ENCODE peak calls at places on chromosomes 4 and X, in five cellular contexts. H, X, M, E and W are unnamed samples.

GRCh38 chrX:45815389-45815788 is 614.7 kb upstream of the DIPK2B start:
- DNase-seq in H (no peak), X (no peak), M (no peak), E (peak), W (no peak)

GRCh38 chr4:52576326-52576725 is 82.8 kb downstream of the USP46 start:
- DNase-seq in H (no peak), E (no peak), X (no peak), M (no peak), W (no peak)

GRCh38 chr4:177292171-177292570 is 17.5 kb upstream of the NEIL3 start:
- DNase-seq in X (no peak), E (no peak), H (no peak), M (no peak), W (no peak)

GRCh38 chr4:137124278-137124932 is 407.9 kb downstream of the PCDH18 start:
- DNase-seq in E (peak), H (peak), M (no peak), X (peak), W (peak)

GRCh38 chrX:124256209-124256608 is 76.3 kb upstream of the TEX13D start:
- DNase-seq in M (no peak), X (no peak), E (no peak), H (peak), W (peak)

GRCh38 chrX:101485212-101486064 is at the start of gene ARMCX4:
- DNase-seq in X (peak), E (peak), H (peak), M (peak), W (peak)

GRCh38 chr4:34953145-34953799 is 1291.0 kb downstream of the ARAP2 start:
- DNase-seq in M (peak), X (no peak), E (peak), H (no peak), W (no peak)

GRCh38 chr4:152696764-152697250 is 17.0 kb upstream of the TMEM154 start:
- DNase-seq in H (peak), X (no peak), M (no peak), E (no peak), W (peak)

GRCh38 chr4:145937021-145937861 is 1.4 kb downstream of the ZNF827 start:
- DNase-seq in M (peak), H (peak), E (peak), X (peak), W (peak)

GRCh38 chrX:20267924-20268701 is 1.4 kb upstream of the RPS6KA3 start:
- DNase-seq in H (no peak), E (peak), X (no peak), M (peak), W (peak)

GRCh38 chrX:70289168-70289792 is 447 bp downstream of the PDZD11 start:
- DNase-seq in E (no peak), M (no peak), X (no peak), H (peak), W (peak)

GRCh38 chr4:8200302-8200975 is 1.3 kb downstream of the SH3TC1 start:
- DNase-seq in E (no peak), H (peak), M (no peak), X (no peak), W (peak)

GRCh38 chr4:94889961-94890360 is 132.2 kb downstream of the BMPR1B start:
- DNase-seq in H (peak), X (no peak), E (peak), M (no peak), W (peak)

GRCh38 chr4:972651-973424 is 531 bp downstream of the DGKQ start:
- DNase-seq in M (peak), X (no peak), E (no peak), H (no peak), W (peak)

GRCh38 chrX:129825746-129826505 is 17.8 kb downstream of the ZDHHC9 start:
- DNase-seq in M (no peak), E (no peak), H (no peak), X (no peak), W (no peak)

GRCh38 chrX:130176354-130176776 is 4.6 kb downstream of the RAB33A start:
- DNase-seq in M (no peak), X (no peak), E (no peak), H (peak), W (peak)

GRCh38 chr4:4681651-4682050 is 139.8 kb upstream of the STX18 start:
- DNase-seq in H (no peak), E (no peak), X (no peak), M (no peak), W (no peak)

GRCh38 chrX:9578083-9578779 is 113.4 kb downstream of the TBL1X start:
- DNase-seq in E (peak), H (peak), X (no peak), M (no peak), W (no peak)

GRCh38 chr4:105306158-105306781 is 159.6 kb downstream of the TET2 start:
- DNase-seq in E (no peak), X (no peak), H (no peak), M (no peak), W (no peak)

GRCh38 chr4:72377491-72378194 is 191.4 kb downstream of the ADAMTS3 start:
- DNase-seq in M (no peak), X (no peak), E (no peak), H (peak), W (no peak)

GRCh38 chrX:66164470-66164869 is 423 bp downstream of the HEPH start:
- DNase-seq in M (no peak), E (peak), H (no peak), X (peak), W (no peak)
- H3K4me3 ChIP-seq in M (peak), E (peak), H (peak), X (peak), W (no peak)

GRCh38 chr4:113849771-113850170 is 88.2 kb upstream of the CAMK2D start:
- DNase-seq in H (peak), E (no peak), X (no peak), M (no peak), W (no peak)
- H2BK15ac ChIP-seq in H (no peak), E (no peak), X (no peak), M (no peak), W (no peak)

GRCh38 chr4:22485751-22486150 is 30.1 kb downstream of the ADGRA3 start:
- DNase-seq in E (no peak), M (no peak), H (peak), X (no peak), W (no peak)
- H3K4ac ChIP-seq in E (no peak), M (no peak), H (no peak), X (no peak), W (no peak)

DNA sequence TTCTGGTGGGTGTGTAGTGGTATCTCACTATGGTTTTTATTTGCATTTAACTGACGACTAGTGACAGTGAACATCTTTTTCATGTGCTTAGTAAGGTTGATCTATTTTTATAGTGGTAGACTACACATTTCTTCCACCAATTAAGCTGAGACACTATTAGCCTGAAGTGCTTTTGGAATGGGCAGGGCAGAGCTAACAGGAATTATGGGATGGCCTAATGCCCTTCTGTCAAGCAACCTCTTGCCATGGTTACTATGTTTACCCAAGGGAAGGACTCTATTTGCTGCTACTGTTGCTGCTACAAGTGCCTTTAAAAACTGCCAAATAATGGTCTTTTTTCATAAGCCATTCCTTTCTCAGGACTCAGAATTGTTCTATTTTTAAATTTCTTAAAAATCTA is 676.7 kb upstream of the ACTRT1 start:
- DNase-seq in H (no peak), E (no peak), M (no peak), X (no peak), W (no peak)
- H3K4me3 ChIP-seq in H (no peak), E (no peak), M (no peak), X (no peak), W (no peak)

DNA sequence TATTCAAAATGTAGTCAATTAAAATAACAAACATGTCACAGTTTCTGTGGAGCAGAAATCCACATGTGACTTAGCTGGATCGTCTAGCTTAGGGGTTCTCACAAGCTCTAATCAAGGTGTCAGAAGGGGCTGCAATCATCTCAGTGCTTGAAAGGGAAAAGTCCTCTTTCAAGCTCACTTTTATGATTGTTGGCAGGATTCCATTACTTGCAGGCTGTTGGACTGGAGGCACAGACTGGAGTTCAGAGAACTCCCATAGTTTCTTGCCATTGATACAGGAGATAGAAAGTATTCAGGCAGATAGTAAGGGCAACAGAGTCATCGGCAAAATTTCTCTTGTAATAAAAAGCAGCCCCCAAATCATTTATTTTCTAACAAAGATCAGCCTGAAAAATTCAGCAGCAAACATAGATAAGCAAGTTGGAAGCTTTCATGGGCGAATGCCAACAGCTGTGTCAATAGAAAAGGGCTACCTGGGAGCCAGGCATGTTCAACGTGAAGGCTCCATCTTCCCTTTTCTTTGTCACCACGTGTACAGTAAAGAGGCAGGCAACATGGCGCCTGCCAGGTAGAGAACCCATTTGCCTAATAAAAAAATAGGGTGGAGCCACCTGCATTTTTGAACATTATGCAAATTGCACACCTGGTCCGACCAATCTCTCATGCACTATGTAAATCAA is 64.4 kb downstream of the CXCL13 start:
- DNase-seq in H (no peak), X (no peak), E (no peak), M (no peak), W (no peak)
- H2BK15ac ChIP-seq in H (no peak), X (no peak), E (no peak), M (no peak), W (no peak)

GRCh38 chrX:132217203-132218073 is 1.8 kb downstream of the RAP2C start:
- DNase-seq in M (peak), E (peak), X (peak), H (peak), W (peak)
- H3K4ac ChIP-seq in M (no peak), E (peak), X (no peak), H (peak), W (peak)

DNA sequence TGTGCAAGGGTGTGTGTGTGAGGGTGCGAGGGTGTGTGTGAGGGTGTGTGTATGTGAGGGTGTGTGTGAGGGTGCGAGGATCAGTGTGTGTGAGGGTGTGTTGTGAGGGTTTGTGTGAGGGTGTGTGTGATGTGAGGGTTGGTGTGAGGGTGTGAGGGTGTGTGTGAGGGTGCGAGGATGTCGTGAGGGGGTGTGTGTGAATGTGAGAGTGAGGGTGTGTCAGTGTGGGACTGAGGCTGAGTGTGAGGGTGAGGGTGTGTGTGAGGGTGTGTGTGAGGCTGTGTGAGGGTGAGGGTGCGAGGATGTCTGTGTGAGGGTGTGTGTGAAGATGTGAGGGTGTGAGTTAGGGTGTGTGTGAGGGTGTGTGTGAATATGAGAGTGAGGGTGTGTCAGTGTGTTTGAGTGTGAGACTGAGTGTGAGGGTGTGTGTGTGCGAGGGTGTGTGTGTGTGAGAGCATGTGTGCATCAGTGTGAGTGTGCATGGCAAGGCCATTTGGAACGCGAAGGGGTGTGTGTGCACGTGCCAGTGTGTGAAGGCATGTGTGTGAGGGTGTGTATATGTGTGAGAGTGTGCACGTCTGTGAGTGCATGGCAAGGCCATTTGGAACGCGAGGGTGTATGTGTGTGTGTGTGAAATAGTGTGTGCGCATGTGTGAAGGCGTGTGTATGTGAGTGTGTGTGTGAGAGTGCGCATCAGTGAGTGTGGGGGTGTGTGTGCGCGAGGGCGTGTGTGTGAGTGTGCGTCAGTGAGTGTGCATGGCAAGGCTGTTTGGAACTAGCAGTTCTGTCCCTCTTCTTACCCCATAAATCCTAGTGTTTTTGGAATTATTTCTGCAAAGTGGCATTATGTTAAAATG is 69.8 kb downstream of the RGS12 start:
- DNase-seq in H (no peak), E (no peak), X (no peak), M (peak), W (no peak)
- H3K4me3 ChIP-seq in H (no peak), E (no peak), X (no peak), M (no peak), W (no peak)

GRCh38 chrX:115689931-115690330 is 129.0 kb downstream of the PLS3 start:
- DNase-seq in M (no peak), E (peak), X (no peak), H (peak), W (no peak)

GRCh38 chrX:115687595-115687994 is 126.6 kb downstream of the PLS3 start:
- DNase-seq in M (no peak), E (no peak), X (no peak), H (no peak), W (no peak)

GRCh38 chrX:115693476-115693875 is 132.5 kb downstream of the PLS3 start:
- DNase-seq in E (no peak), M (no peak), X (no peak), H (no peak), W (no peak)

GRCh38 chrX:115694028-115694427 is 133.1 kb downstream of the PLS3 start:
- DNase-seq in M (no peak), X (no peak), E (no peak), H (no peak), W (no peak)

GRCh38 chrX:115690554-115691216 is 129.7 kb downstream of the PLS3 start:
- DNase-seq in M (peak), X (peak), H (peak), E (peak), W (peak)
- H2BK15ac ChIP-seq in M (no peak), X (no peak), H (no peak), E (no peak), W (no peak)

DNA sequence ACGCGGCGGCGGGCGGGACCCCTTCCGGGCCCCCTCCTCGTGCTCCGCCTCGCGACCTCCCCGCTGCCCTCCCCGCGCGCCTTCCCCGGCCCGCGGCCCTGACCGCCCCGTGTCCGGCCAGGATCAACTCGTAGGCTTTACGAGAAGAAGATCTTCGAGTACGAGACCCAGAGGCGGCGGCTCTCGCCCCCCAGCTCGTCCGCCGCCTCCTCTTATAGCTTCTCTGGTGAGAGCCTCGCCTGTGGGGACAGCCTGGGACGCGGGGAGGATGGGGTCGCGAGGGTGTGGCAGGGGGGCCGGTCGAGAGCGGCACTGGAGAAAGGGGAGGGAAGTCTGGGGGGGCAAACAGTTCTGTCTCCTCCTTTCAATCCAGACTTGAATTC is 465 bp downstream of the EMD start:
- DNase-seq in E (no peak), M (no peak), H (no peak), X (no peak), W (no peak)
- H3K4ac ChIP-seq in E (no peak), M (no peak), H (peak), X (no peak), W (peak)